ENCODE peak calls at places on chromosomes 6 and 20, in six cellular contexts. Z is K562, T is AG08396, V is epithelial cell of prostate, P is DMS53, B is neural progenitor cell. C is an unnamed sample.

GRCh38 chr6:159913862-159914564 is 23.2 kb downstream of the MAS1 start:
- DNase-seq in Z (no peak), T (no peak), V (no peak), P (no peak), B (no peak), C (no peak)

GRCh38 chr6:91464201-91464600 is 877.3 kb upstream of the MAP3K7 start:
- DNase-seq in Z (no peak), T (no peak), V (no peak), P (peak), B (no peak), C (no peak)

GRCh38 chr6:162271922-162272321 is 455.6 kb downstream of the PRKN start:
- DNase-seq in Z (no peak), T (no peak), V (no peak), P (no peak), B (peak), C (peak)

GRCh38 chr20:7301807-7302206 is 534.3 kb downstream of the BMP2 start:
- DNase-seq in Z (no peak), T (no peak), V (no peak), P (no peak), B (no peak), C (peak)

GRCh38 chr20:39318911-39319310 is 356.8 kb downstream of the DHX35 start:
- DNase-seq in Z (no peak), T (no peak), V (no peak), P (no peak), B (no peak), C (no peak)

GRCh38 chr6:12034831-12035230 is 22.7 kb downstream of the HIVEP1 start:
- DNase-seq in Z (no peak), T (no peak), V (no peak), P (no peak), B (no peak), C (no peak)

GRCh38 chr6:80547827-80548226 is 441.4 kb downstream of the BCKDHB start:
- DNase-seq in Z (no peak), T (peak), V (peak), P (no peak), B (no peak), C (no peak)

GRCh38 chr6:89433637-89434499 is 916 bp downstream of the ANKRD6 start:
- DNase-seq in Z (peak), T (no peak), V (no peak), P (peak), B (peak), C (peak)

GRCh38 chr20:46282669-46283068 is 25.6 kb downstream of the CDH22 start:
- DNase-seq in Z (no peak), T (no peak), V (no peak), P (no peak), B (peak), C (no peak)

GRCh38 chr6:54335871-54336270 is 27.6 kb downstream of the TINAG start:
- DNase-seq in Z (no peak), T (peak), V (peak), P (no peak), B (no peak), C (peak)

GRCh38 chr6:111686249-111686997 is 80.7 kb upstream of the TRAF3IP2 start:
- DNase-seq in Z (no peak), T (no peak), V (no peak), P (no peak), B (peak), C (peak)